ENCODE peak calls at places on chromosomes 3 and 15, in six cellular contexts. One of them, this sample, is unnamed.
A peak's percentile ranks its signal among the peaks of the same experiment; 100 is the strongest.

GRCh38 chr15:75945953-75946352 is 42.3 kb downstream of the FBXO22 start:
- DNase-seq in K562: no peak
- DNase-seq in GM23338: no peak
- DNase-seq in aorta: no peak
- DNase-seq in CD8-positive, alpha-beta T cell: no peak
- DNase-seq in cardiac muscle cell: no peak
- DNase-seq in this sample: no peak

GRCh38 chr3:185070491-185071335 is 82.1 kb downstream of the C3orf70 start:
- DNase-seq in K562: peak; percentile 44
- DNase-seq in CD8-positive, alpha-beta T cell: no peak
- DNase-seq in aorta: no peak
- DNase-seq in cardiac muscle cell: peak; percentile 44
- DNase-seq in GM23338: peak; percentile 73
- DNase-seq in this sample: peak; percentile 31

GRCh38 chr15:72342385-72342784 is 22.4 kb upstream of the CELF6 start:
- DNase-seq in K562: no peak
- DNase-seq in CD8-positive, alpha-beta T cell: peak; percentile 11
- DNase-seq in aorta: no peak
- DNase-seq in GM23338: peak; percentile 94
- DNase-seq in cardiac muscle cell: peak; percentile 40
- DNase-seq in this sample: peak; percentile 45

GRCh38 chr3:170007031-170007663 is 30.6 kb upstream of the GPR160 start:
- DNase-seq in cardiac muscle cell: no peak
- DNase-seq in CD8-positive, alpha-beta T cell: no peak
- DNase-seq in GM23338: no peak
- DNase-seq in aorta: no peak
- DNase-seq in K562: no peak
- DNase-seq in this sample: no peak

GRCh38 chr3:141343824-141344223 is 24.5 kb upstream of the ZBTB38 start:
- DNase-seq in GM23338: no peak
- DNase-seq in aorta: no peak
- DNase-seq in CD8-positive, alpha-beta T cell: no peak
- DNase-seq in K562: no peak
- DNase-seq in cardiac muscle cell: no peak
- DNase-seq in this sample: no peak

GRCh38 chr15:44471885-44472284 is 44.5 kb downstream of the CTDSPL2 start:
- DNase-seq in CD8-positive, alpha-beta T cell: no peak
- DNase-seq in aorta: no peak
- DNase-seq in cardiac muscle cell: no peak
- DNase-seq in K562: no peak
- DNase-seq in GM23338: no peak
- DNase-seq in this sample: no peak

GRCh38 chr3:72297481-72297880 is 512.5 kb upstream of the PROK2 start:
- DNase-seq in K562: no peak
- DNase-seq in cardiac muscle cell: no peak
- DNase-seq in CD8-positive, alpha-beta T cell: no peak
- DNase-seq in aorta: no peak
- DNase-seq in GM23338: no peak
- DNase-seq in this sample: no peak

GRCh38 chr3:35307296-35307695 is 332.0 kb upstream of the ARPP21 start:
- DNase-seq in CD8-positive, alpha-beta T cell: no peak
- DNase-seq in K562: no peak
- DNase-seq in GM23338: no peak
- DNase-seq in cardiac muscle cell: no peak
- DNase-seq in aorta: no peak
- DNase-seq in this sample: no peak

GRCh38 chr3:128496602-128497304 is 3.8 kb upstream of the GATA2 start:
- DNase-seq in CD8-positive, alpha-beta T cell: no peak
- DNase-seq in cardiac muscle cell: no peak
- DNase-seq in GM23338: peak; percentile 63
- DNase-seq in K562: no peak
- DNase-seq in aorta: no peak
- DNase-seq in this sample: no peak

GRCh38 chr15:58043192-58043903 is 22.2 kb downstream of the ALDH1A2 start:
- DNase-seq in GM23338: peak; percentile 51
- DNase-seq in aorta: no peak
- DNase-seq in K562: peak; percentile 45
- DNase-seq in cardiac muscle cell: peak; percentile 64
- DNase-seq in CD8-positive, alpha-beta T cell: peak; percentile 8
- DNase-seq in this sample: no peak

GRCh38 chr15:27835233-27835939 is 263.7 kb downstream of the OCA2 start:
- DNase-seq in CD8-positive, alpha-beta T cell: no peak
- DNase-seq in aorta: no peak
- DNase-seq in cardiac muscle cell: no peak
- DNase-seq in GM23338: no peak
- DNase-seq in K562: no peak
- DNase-seq in this sample: no peak

GRCh38 chr3:187025656-187026320 is 95.5 kb downstream of the ST6GAL1 start:
- DNase-seq in CD8-positive, alpha-beta T cell: no peak
- DNase-seq in K562: no peak
- DNase-seq in cardiac muscle cell: no peak
- DNase-seq in aorta: no peak
- DNase-seq in GM23338: no peak
- DNase-seq in this sample: no peak

GRCh38 chr3:152356870-152357276 is 88.1 kb downstream of the MBNL1 start:
- DNase-seq in CD8-positive, alpha-beta T cell: no peak
- DNase-seq in GM23338: no peak
- DNase-seq in aorta: no peak
- DNase-seq in K562: no peak
- DNase-seq in cardiac muscle cell: no peak
- DNase-seq in this sample: no peak
- H3K4me1 ChIP-seq in CD8-positive, alpha-beta T cell: peaks cover 52% of the 10 kb centered on the region
- H3K4me1 ChIP-seq in GM23338: peaks cover 9% of the 10 kb centered on the region
- H3K4me1 ChIP-seq in aorta: peaks cover 13% of the 10 kb centered on the region
- H3K4me1 ChIP-seq in K562: no peaks in the 10 kb centered on the region
- H3K4me1 ChIP-seq in cardiac muscle cell: peaks cover 10% of the 10 kb centered on the region
- H3K4me1 ChIP-seq in this sample: no peaks in the 10 kb centered on the region

GRCh38 chr3:113847243-113847642 is 8.7 kb downstream of the GRAMD1C start:
- DNase-seq in aorta: no peak
- DNase-seq in K562: no peak
- DNase-seq in CD8-positive, alpha-beta T cell: no peak
- DNase-seq in GM23338: no peak
- DNase-seq in cardiac muscle cell: no peak
- DNase-seq in this sample: no peak
- H3K27ac ChIP-seq in aorta: no peak overlapping the region
- H3K27ac ChIP-seq in K562: no peak overlapping the region
- H3K27ac ChIP-seq in CD8-positive, alpha-beta T cell: no peak overlapping the region
- H3K27ac ChIP-seq in GM23338: no peak overlapping the region
- H3K27ac ChIP-seq in cardiac muscle cell: no peak overlapping the region
- H3K27ac ChIP-seq in this sample: no peak overlapping the region

GRCh38 chr3:77529522-77529921 is 489.6 kb downstream of the ROBO2 start:
- DNase-seq in cardiac muscle cell: no peak
- DNase-seq in CD8-positive, alpha-beta T cell: no peak
- DNase-seq in GM23338: no peak
- DNase-seq in aorta: no peak
- DNase-seq in K562: no peak
- DNase-seq in this sample: no peak
- H3K36me3 ChIP-seq in cardiac muscle cell: no peaks in the 10 kb centered on the region
- H3K36me3 ChIP-seq in CD8-positive, alpha-beta T cell: no peaks in the 10 kb centered on the region
- H3K36me3 ChIP-seq in GM23338: no peaks in the 10 kb centered on the region
- H3K36me3 ChIP-seq in aorta: no peaks in the 10 kb centered on the region
- H3K36me3 ChIP-seq in K562: no peaks in the 10 kb centered on the region
- H3K36me3 ChIP-seq in this sample: no peaks in the 10 kb centered on the region

GRCh38 chr15:89099968-89100367 is 11.7 kb downstream of the ABHD2 start:
- DNase-seq in GM23338: no peak
- DNase-seq in CD8-positive, alpha-beta T cell: no peak
- DNase-seq in aorta: no peak
- DNase-seq in K562: no peak
- DNase-seq in cardiac muscle cell: no peak
- DNase-seq in this sample: no peak
- H3K4me1 ChIP-seq in GM23338: no peaks in the 10 kb centered on the region
- H3K4me1 ChIP-seq in CD8-positive, alpha-beta T cell: no peaks in the 10 kb centered on the region
- H3K4me1 ChIP-seq in aorta: peaks cover 35% of the 10 kb centered on the region
- H3K4me1 ChIP-seq in K562: peaks cover 6% of the 10 kb centered on the region
- H3K4me1 ChIP-seq in cardiac muscle cell: peaks cover 14% of the 10 kb centered on the region
- H3K4me1 ChIP-seq in this sample: no peaks in the 10 kb centered on the region

GRCh38 chr3:40055956-40056355 is 246.5 kb downstream of the MYRIP start:
- DNase-seq in GM23338: no peak
- DNase-seq in aorta: no peak
- DNase-seq in CD8-positive, alpha-beta T cell: no peak
- DNase-seq in K562: no peak
- DNase-seq in cardiac muscle cell: no peak
- DNase-seq in this sample: no peak

GRCh38 chr3:40055361-40055760 is 246.0 kb downstream of the MYRIP start:
- DNase-seq in aorta: no peak
- DNase-seq in cardiac muscle cell: no peak
- DNase-seq in CD8-positive, alpha-beta T cell: no peak
- DNase-seq in K562: no peak
- DNase-seq in GM23338: no peak
- DNase-seq in this sample: no peak

GRCh38 chr3:40057077-40057476 is 247.7 kb downstream of the MYRIP start:
- DNase-seq in CD8-positive, alpha-beta T cell: no peak
- DNase-seq in K562: no peak
- DNase-seq in cardiac muscle cell: no peak
- DNase-seq in GM23338: no peak
- DNase-seq in aorta: no peak
- DNase-seq in this sample: no peak

GRCh38 chr3:40053663-40054062 is 244.3 kb downstream of the MYRIP start:
- DNase-seq in K562: no peak
- DNase-seq in aorta: no peak
- DNase-seq in cardiac muscle cell: no peak
- DNase-seq in CD8-positive, alpha-beta T cell: no peak
- DNase-seq in GM23338: no peak
- DNase-seq in this sample: no peak

DNA sequence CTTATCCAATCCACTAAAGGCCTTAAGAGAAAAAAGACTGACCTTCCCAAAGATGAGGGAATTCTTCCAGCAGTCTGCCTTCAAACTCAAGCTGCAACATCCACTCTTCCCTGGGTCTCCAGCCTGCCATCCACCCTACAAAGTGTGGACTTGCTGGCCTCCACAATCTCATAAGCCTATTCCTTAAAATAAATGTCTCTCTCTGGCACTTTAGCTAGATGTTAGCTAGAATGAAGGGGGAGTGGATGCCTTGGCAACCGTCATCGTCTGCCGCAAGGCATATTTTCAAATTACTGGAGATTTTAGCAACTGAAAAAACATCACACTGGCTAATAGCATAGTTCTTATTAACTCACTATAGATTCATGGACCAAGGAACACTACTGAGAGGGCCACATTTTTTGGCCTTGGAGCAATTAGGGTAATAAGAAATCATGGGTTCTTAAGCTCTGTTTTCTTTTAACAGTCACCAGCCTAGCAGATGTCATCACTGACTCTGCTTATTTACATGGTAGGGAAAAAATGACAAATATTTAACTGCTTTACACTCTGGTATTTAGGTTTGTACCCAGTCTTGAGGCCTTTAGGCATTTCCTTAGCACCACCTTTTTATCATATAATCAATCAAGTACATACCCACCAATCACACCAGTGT is 245.3 kb downstream of the MYRIP start:
- DNase-seq in cardiac muscle cell: no peak
- DNase-seq in GM23338: no peak
- DNase-seq in CD8-positive, alpha-beta T cell: no peak
- DNase-seq in aorta: no peak
- DNase-seq in K562: no peak
- DNase-seq in this sample: no peak
- H3K27ac ChIP-seq in cardiac muscle cell: no peak overlapping the region
- H3K27ac ChIP-seq in GM23338: no peak overlapping the region
- H3K27ac ChIP-seq in CD8-positive, alpha-beta T cell: no peak overlapping the region
- H3K27ac ChIP-seq in aorta: peak overlapping the region; percentile 64
- H3K27ac ChIP-seq in K562: no peak overlapping the region
- H3K27ac ChIP-seq in this sample: no peak overlapping the region

This sample was measured in iPS DF 6.9.